ENCODE peak calls at places on chromosomes 16 and 17, in four cellular contexts. One of them, this sample, is unnamed.

GRCh38 chr17:78108726-78109488 is 19.6 kb downstream of the TMC6 start:
- DNase-seq in BJ: no peak
- DNase-seq in cardiac fibroblast: no peak
- DNase-seq in breast epithelium: no peak
- DNase-seq in this sample: no peak

GRCh38 chr17:17514993-17515920 is 19.1 kb upstream of the RASD1 start:
- DNase-seq in BJ: peak
- DNase-seq in cardiac fibroblast: peak
- DNase-seq in breast epithelium: no peak
- DNase-seq in this sample: peak

GRCh38 chr17:64148017-64148631 is 18.2 kb upstream of the ERN1 start:
- DNase-seq in BJ: no peak
- DNase-seq in cardiac fibroblast: peak
- DNase-seq in breast epithelium: no peak
- DNase-seq in this sample: no peak

GRCh38 chr17:80034977-80035686 is 540 bp downstream of the TBC1D16 start:
- DNase-seq in BJ: no peak
- DNase-seq in cardiac fibroblast: peak
- DNase-seq in breast epithelium: no peak
- DNase-seq in this sample: no peak

GRCh38 chr17:18225562-18226283 is at the start of gene LLGL1:
- DNase-seq in BJ: no peak
- DNase-seq in cardiac fibroblast: peak
- DNase-seq in breast epithelium: no peak
- DNase-seq in this sample: no peak

GRCh38 chr17:22717211-22717610 is 1024.9 kb downstream of the KCNJ18 start:
- DNase-seq in BJ: no peak
- DNase-seq in cardiac fibroblast: no peak
- DNase-seq in breast epithelium: no peak
- DNase-seq in this sample: no peak

GRCh38 chr16:35733971-35734702 is 2274.7 kb downstream of the TP53TG3F start:
- DNase-seq in BJ: no peak
- DNase-seq in cardiac fibroblast: no peak
- DNase-seq in breast epithelium: no peak
- DNase-seq in this sample: no peak

GRCh38 chr16:54034684-54035083 is 251.9 kb downstream of the IRX3 start:
- DNase-seq in BJ: no peak
- DNase-seq in cardiac fibroblast: peak
- DNase-seq in breast epithelium: no peak
- DNase-seq in this sample: no peak

GRCh38 chr16:87276091-87276561 is 41.1 kb downstream of the C16orf95 start:
- DNase-seq in BJ: no peak
- DNase-seq in cardiac fibroblast: no peak
- DNase-seq in breast epithelium: no peak
- DNase-seq in this sample: no peak

GRCh38 chr17:68307443-68307842 is 16.1 kb downstream of the ARSG start:
- DNase-seq in BJ: no peak
- DNase-seq in cardiac fibroblast: no peak
- DNase-seq in breast epithelium: no peak
- DNase-seq in this sample: no peak
- TF ChIP-seq CTCF in BJ: no peak
- TF ChIP-seq CTCF in cardiac fibroblast: no peak
- TF ChIP-seq CTCF in breast epithelium: no peak
- TF ChIP-seq CTCF in this sample: no peak

GRCh38 chr17:39746145-39746461 is 8.4 kb downstream of the GRB7 start:
- DNase-seq in BJ: no peak
- DNase-seq in cardiac fibroblast: no peak
- DNase-seq in breast epithelium: no peak
- DNase-seq in this sample: no peak
- TF ChIP-seq CTCF in BJ: no peak
- TF ChIP-seq CTCF in cardiac fibroblast: no peak
- TF ChIP-seq CTCF in breast epithelium: no peak
- TF ChIP-seq CTCF in this sample: no peak

GRCh38 chr17:76949913-76950695 is 81.9 kb downstream of the MGAT5B start:
- DNase-seq in BJ: no peak
- DNase-seq in cardiac fibroblast: no peak
- DNase-seq in breast epithelium: no peak
- DNase-seq in this sample: no peak
- TF ChIP-seq CTCF in BJ: no peak
- TF ChIP-seq CTCF in cardiac fibroblast: no peak
- TF ChIP-seq CTCF in breast epithelium: no peak
- TF ChIP-seq CTCF in this sample: no peak

DNA sequence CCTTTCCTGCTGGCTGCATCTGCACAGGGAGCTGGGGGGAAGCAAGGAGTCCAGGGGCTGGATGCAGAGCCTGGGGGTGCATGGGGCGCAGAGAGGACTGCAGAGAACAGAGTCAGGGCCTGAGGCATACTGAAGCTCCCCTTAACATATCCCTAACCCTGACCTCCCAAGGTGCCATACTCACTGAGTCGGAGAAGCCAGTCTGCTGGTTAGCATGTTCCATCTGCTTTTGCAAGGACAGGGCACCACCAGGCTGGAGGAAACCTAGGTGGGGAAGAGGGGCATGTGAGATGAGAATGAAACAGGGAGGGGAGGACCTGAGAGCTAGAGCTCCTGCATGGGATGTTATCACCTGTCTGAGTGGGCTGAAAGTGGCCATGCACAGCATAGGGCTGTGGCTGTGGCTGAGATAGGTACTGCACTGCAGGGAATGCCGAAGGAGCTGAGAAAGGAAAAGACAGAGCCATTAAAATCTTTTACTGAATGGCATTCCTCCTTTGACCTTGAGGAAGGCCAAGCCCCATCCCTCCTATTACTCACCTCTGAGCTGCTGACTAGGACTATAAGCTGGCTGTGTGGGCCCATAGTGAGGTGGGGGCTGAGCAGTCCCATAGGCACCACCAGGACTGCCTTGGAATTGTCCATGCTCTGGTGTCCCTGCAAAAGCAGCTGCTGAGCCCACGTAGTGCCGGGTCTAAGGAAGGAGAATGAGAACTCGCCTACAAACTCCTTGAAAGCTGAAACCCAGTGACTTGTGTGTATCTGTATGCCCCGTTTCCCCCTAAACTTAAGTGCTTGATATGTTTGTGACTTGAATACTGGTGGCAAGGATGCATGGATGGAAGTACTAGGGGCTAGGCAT is 1.9 kb downstream of the GPS2 start:
- DNase-seq in BJ: no peak
- DNase-seq in cardiac fibroblast: no peak
- DNase-seq in breast epithelium: no peak
- DNase-seq in this sample: no peak
- TF ChIP-seq CTCF in BJ: no peak
- TF ChIP-seq CTCF in cardiac fibroblast: peak
- TF ChIP-seq CTCF in breast epithelium: no peak
- TF ChIP-seq CTCF in this sample: no peak

DNA sequence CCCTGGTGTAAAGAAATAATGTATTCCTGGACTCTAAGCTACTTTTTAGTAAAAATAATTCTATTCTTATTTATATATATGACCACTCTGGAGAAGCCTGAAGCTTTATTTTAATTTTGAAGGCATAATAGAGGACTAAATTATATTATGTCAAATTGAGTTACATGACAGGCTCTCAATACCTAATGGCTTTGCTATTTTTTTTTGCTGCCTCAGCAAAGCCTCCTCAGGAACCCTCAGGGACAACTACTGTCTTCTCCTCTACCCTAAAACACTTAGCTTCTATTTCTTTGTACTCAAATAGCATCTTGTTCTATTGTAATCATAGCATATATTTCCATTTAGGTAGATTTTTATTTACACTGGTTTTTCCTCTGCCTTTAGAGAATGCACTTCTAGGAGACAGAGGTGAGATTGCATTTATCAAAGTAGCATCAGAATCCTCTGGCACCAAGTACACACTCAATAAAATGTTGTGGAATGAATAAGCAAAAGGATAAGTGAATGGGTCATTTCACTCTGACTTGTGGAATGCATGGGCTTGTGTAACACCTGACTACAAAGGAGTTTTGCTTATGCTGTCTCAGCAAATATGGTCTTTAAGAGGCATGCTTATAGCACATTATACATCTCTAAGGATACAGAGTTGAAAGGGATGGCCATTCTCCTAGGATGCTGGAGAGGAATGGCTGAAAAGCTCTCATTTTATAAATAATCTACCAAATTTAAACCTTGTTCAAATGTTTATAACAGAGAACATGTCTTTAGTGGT is 605.2 kb downstream of the KCNJ2 start:
- DNase-seq in BJ: no peak
- DNase-seq in cardiac fibroblast: no peak
- DNase-seq in breast epithelium: no peak
- DNase-seq in this sample: no peak
- TF ChIP-seq CTCF in BJ: no peak
- TF ChIP-seq CTCF in cardiac fibroblast: no peak
- TF ChIP-seq CTCF in breast epithelium: no peak
- TF ChIP-seq CTCF in this sample: no peak

This sample was measured in AG09319.